ENCODE peak calls at places on chromosomes 16 and 17, in four cellular contexts. M, F, C and U are unnamed samples.

GRCh38 chr16:17828012-17828411 is 357.3 kb upstream of the XYLT1 start:
- DNase-seq in M (no peak), F (no peak), C (no peak), U (no peak)

GRCh38 chr16:73298562-73298961 is 250.6 kb upstream of the ZFHX3 start:
- DNase-seq in M (no peak), F (no peak), C (peak), U (no peak)

GRCh38 chr17:11948791-11949190 is 48.5 kb downstream of the ZNF18 start:
- DNase-seq in M (no peak), F (no peak), C (no peak), U (peak)

GRCh38 chr16:1213796-1214372 is 11.2 kb downstream of the TPSG1 start:
- DNase-seq in M (no peak), F (no peak), C (no peak), U (no peak)

GRCh38 chr16:72961115-72961832 is 86.7 kb downstream of the ZFHX3 start:
- DNase-seq in M (peak), F (no peak), C (no peak), U (no peak)

GRCh38 chr17:5780476-5780875 is 196.2 kb upstream of the NLRP1 start:
- DNase-seq in M (no peak), F (no peak), C (no peak), U (no peak)

GRCh38 chr16:80150978-80151705 is 389.7 kb upstream of the DYNLRB2 start:
- DNase-seq in M (no peak), F (no peak), C (no peak), U (no peak)

GRCh38 chr17:7237761-7238417 is 1.4 kb downstream of the PHF23 start:
- DNase-seq in M (peak), F (no peak), C (peak), U (peak)

GRCh38 chr17:72419866-72420774 is 299.3 kb downstream of the SOX9 start:
- DNase-seq in M (no peak), F (peak), C (no peak), U (no peak)

GRCh38 chr17:2940352-2940751 is 123.1 kb downstream of the OR1D5 start:
- DNase-seq in M (no peak), F (no peak), C (no peak), U (no peak)

GRCh38 chr17:54867634-54868033 is 33.0 kb upstream of the TOM1L1 start:
- DNase-seq in M (no peak), F (no peak), C (no peak), U (no peak)

GRCh38 chr17:74987909-74988711 is 678 bp downstream of the CDR2L start:
- DNase-seq in M (peak), F (no peak), C (no peak), U (no peak)

GRCh38 chr17:77465358-77466041 is 324.7 kb downstream of the SEC14L1 start:
- DNase-seq in M (no peak), F (peak), C (no peak), U (no peak)

GRCh38 chr17:64778367-64779290 is 116.5 kb upstream of the SMURF2 start:
- DNase-seq in M (no peak), F (no peak), C (no peak), U (no peak)

GRCh38 chr17:75996665-75997590 is 3.7 kb upstream of the CDK3 start:
- DNase-seq in M (no peak), F (peak), C (peak), U (no peak)

GRCh38 chr17:40493697-40494096 is 7.7 kb downstream of the TNS4 start:
- DNase-seq in M (peak), F (no peak), C (no peak), U (no peak)

GRCh38 chr16:392450-393027 is 4.5 kb upstream of the NME4 start:
- DNase-seq in M (no peak), F (no peak), C (no peak), U (no peak)

GRCh38 chr16:68539704-68540370 is 746 bp downstream of the ZFP90 start:
- DNase-seq in M (no peak), F (no peak), C (no peak), U (no peak)

GRCh38 chr17:6135216-6135615 is 65.0 kb downstream of the WSCD1 start:
- DNase-seq in M (no peak), F (no peak), C (no peak), U (no peak)

GRCh38 chr17:55576237-55576998 is 65.2 kb upstream of the SMIM36 start:
- DNase-seq in M (no peak), F (peak), C (peak), U (peak)

GRCh38 chr17:8630227-8630801 is at the start of gene MYH10:
- DNase-seq in M (no peak), F (no peak), C (no peak), U (no peak)

GRCh38 chr16:29674188-29674587 is 4.8 kb upstream of the QPRT start:
- DNase-seq in M (no peak), F (no peak), C (no peak), U (no peak)

GRCh38 chr17:50364715-50365114 is 8.3 kb downstream of the MRPL27 start:
- DNase-seq in M (no peak), F (no peak), C (no peak), U (no peak)

GRCh38 chr16:61936522-61936921 is 99.7 kb downstream of the CDH8 start:
- DNase-seq in M (peak), F (no peak), C (no peak), U (no peak)

GRCh38 chr17:56834380-56835258 is 668 bp downstream of the DGKE start:
- DNase-seq in M (peak), F (peak), C (peak), U (peak)

GRCh38 chr16:74744566-74744965 is 30.1 kb downstream of the FA2H start:
- DNase-seq in M (no peak), F (no peak), C (no peak), U (no peak)

GRCh38 chr17:76492250-76492988 is 8.8 kb downstream of the RHBDF2 start:
- DNase-seq in M (no peak), F (peak), C (no peak), U (no peak)

GRCh38 chr17:68993112-68993511 is 37.9 kb upstream of the ABCA8 start:
- DNase-seq in M (no peak), F (no peak), C (no peak), U (no peak)

GRCh38 chr17:62321451-62321850 is 58.9 kb upstream of the EFCAB3 start:
- DNase-seq in M (no peak), F (no peak), C (no peak), U (no peak)

GRCh38 chr17:50950002-50950877 is 84.1 kb upstream of the TOB1 start:
- DNase-seq in M (peak), F (no peak), C (peak), U (peak)

GRCh38 chr16:85201566-85201965 is 89.3 kb upstream of the CIBAR2 start:
- DNase-seq in M (no peak), F (no peak), C (no peak), U (no peak)

DNA sequence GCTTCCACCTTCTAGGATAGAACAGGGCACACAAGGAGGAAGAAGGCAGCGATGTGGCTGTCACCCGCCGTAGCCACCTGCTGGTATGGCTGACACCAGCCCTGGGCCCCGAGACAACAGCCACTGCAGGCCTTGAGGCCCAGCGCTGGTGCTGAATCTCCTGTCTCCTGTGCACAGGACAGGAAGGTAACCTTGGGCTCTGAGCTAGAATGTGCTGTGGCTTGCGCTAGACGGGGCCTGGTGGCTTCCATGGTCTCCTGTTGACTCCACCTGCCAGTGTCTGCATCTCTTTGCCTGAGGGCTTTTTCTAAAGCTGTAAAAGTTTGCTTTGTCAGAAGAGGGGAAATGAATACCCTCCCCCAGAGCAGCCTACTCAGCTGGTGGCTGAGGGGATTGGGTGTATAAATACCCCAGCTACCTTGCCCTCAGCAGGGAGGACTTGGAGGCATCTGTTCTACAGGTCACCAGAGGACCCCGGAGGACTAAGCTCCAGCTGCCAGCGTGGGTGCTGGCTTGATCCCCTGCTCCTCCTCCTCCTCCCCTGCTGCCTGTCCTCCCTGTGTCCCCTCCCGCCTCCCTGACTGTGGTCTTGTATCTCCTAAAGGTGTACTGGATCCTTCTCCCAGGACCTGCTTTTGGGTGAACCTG is 76.1 kb upstream of the SDK2 start:
- DNase-seq in M (no peak), F (no peak), C (peak), U (no peak)
- TF ChIP-seq PBX3 in M (no peak), F (no peak), C (no peak), U (no peak)

GRCh38 chr17:47816111-47816735 is 5.4 kb downstream of the OSBPL7 start:
- DNase-seq in M (no peak), F (no peak), C (no peak), U (no peak)
- TF ChIP-seq PBX3 in M (no peak), F (no peak), C (no peak), U (no peak)

GRCh38 chr16:11248133-11248532 is 7.9 kb downstream of the SOCS1 start:
- DNase-seq in M (no peak), F (no peak), C (no peak), U (no peak)

GRCh38 chr16:11241480-11242204 is 14.4 kb downstream of the SOCS1 start:
- DNase-seq in M (no peak), F (no peak), C (no peak), U (no peak)

GRCh38 chr16:11245988-11246387 is 10.0 kb downstream of the SOCS1 start:
- DNase-seq in M (no peak), F (no peak), C (no peak), U (no peak)

GRCh38 chr16:11242658-11243057 is 13.3 kb downstream of the SOCS1 start:
- DNase-seq in M (no peak), F (no peak), C (no peak), U (no peak)

DNA sequence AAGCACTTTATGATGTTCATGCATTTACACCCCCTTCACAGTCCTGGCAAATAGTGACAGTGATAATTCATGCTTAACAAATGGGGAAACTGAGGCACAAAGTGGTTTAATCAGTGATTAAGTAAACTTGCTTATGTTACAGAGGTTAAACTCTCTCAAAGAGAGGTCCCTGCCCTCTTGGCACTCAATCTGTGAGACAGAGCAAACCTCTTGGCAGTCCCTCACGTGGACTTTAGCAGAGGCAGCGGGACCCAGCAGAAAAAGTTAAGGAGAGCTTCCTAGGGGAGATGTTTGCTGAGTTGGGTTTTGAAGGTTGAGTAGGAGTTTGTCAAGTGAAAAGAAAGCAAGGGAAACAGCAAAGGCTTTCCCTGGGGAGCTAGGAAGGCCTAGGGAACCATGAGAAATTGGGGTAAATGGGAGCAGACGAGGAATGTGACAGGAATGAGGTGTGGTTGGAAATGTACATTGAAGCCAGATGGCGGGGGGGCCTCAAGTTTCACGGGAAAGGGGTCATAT is 10.7 kb downstream of the SOCS1 start:
- DNase-seq in M (no peak), F (no peak), C (no peak), U (no peak)
- TF ChIP-seq PBX3 in M (no peak), F (no peak), C (no peak), U (no peak)

GRCh38 chr17:28810437-28810836 is 32.2 kb downstream of the FAM222B start:
- DNase-seq in M (no peak), F (no peak), C (no peak), U (no peak)

GRCh38 chr17:28812980-28813377 is 29.6 kb downstream of the FAM222B start:
- DNase-seq in M (peak), F (no peak), C (no peak), U (no peak)

GRCh38 chr17:28812136-28812979 is 30.2 kb downstream of the FAM222B start:
- DNase-seq in M (peak), F (peak), C (peak), U (peak)

GRCh38 chr17:28811594-28812135 is 30.9 kb downstream of the FAM222B start:
- DNase-seq in M (peak), F (no peak), C (peak), U (peak)

GRCh38 chr17:28807925-28808641 is 34.5 kb downstream of the FAM222B start:
- DNase-seq in M (no peak), F (no peak), C (peak), U (peak)
- TF ChIP-seq PBX3 in M (no peak), F (no peak), C (no peak), U (no peak)

GRCh38 chr17:59572301-59572924 is 7.0 kb downstream of the DHX40 start:
- DNase-seq in M (no peak), F (no peak), C (no peak), U (no peak)
- TF ChIP-seq PBX3 in M (no peak), F (no peak), C (no peak), U (no peak)

GRCh38 chr16:47887496-47887895 is 268.3 kb downstream of the ABCC12 start:
- DNase-seq in M (no peak), F (no peak), C (no peak), U (peak)
- TF ChIP-seq PBX3 in M (no peak), F (no peak), C (no peak), U (no peak)

GRCh38 chr16:59058261-59058660 is 324.1 kb upstream of the GOT2 start:
- DNase-seq in M (no peak), F (no peak), C (no peak), U (no peak)

GRCh38 chr16:59060212-59060611 is 326.1 kb upstream of the GOT2 start:
- DNase-seq in M (no peak), F (no peak), C (no peak), U (peak)
- TF ChIP-seq PBX3 in M (no peak), F (no peak), C (no peak), U (no peak)